ENCODE peak calls at places on chromosomes 11 and 22, in eight cellular contexts. Q is heart left ventricle, B is IMR-90, Y is iris pigment epithelial cell, M is cardiac muscle cell, S is Caki2, D is mesenchymal stem cell, X is NCI-H748 treated with DMSO at 0.1 percent for 48 hours. A is an unnamed sample.

GRCh38 chr22:42683599-42684283 is 34.5 kb upstream of the CYB5R3 start:
- DNase-seq in X (no peak), Q (peak; percentile 86), M (peak; percentile 54), Y (no peak), S (no peak), B (no peak), D (no peak), A (no peak)

GRCh38 chr22:48181168-48181955 is 1418.9 kb downstream of the TBC1D22A start:
- DNase-seq in M (no peak), S (no peak), Q (no peak), D (no peak), B (no peak), Y (no peak), X (no peak), A (no peak)

GRCh38 chr22:50439314-50440250 is 35.3 kb downstream of the SBF1 start:
- DNase-seq in M (no peak), Y (no peak), X (no peak), D (no peak), Q (peak; percentile 61), S (no peak), B (no peak), A (no peak)

GRCh38 chr11:123481647-123482046 is 51.6 kb downstream of the GRAMD1B start:
- DNase-seq in Q (no peak), D (no peak), S (no peak), B (no peak), Y (no peak), X (no peak), M (no peak), A (no peak)

GRCh38 chr11:10908215-10908990 is 50.5 kb upstream of the ZBED5 start:
- DNase-seq in Q (no peak), S (peak; percentile 67), D (peak; percentile 75), M (peak; percentile 95), X (no peak), Y (peak; percentile 89), B (peak; percentile 93), A (peak; percentile 15)

GRCh38 chr11:108535384-108535955 is 37.3 kb upstream of the POGLUT3 start:
- DNase-seq in Q (no peak), D (no peak), B (no peak), S (no peak), M (no peak), Y (no peak), X (no peak), A (no peak)

GRCh38 chr22:39233736-39234120 is 11.1 kb downstream of the PDGFB start:
- DNase-seq in Q (peak; percentile 84), B (no peak), M (no peak), Y (no peak), X (no peak), D (no peak), S (no peak), A (no peak)

GRCh38 chr11:456533-456932 is 6.5 kb downstream of the PTDSS2 start:
- DNase-seq in D (no peak), S (no peak), M (no peak), B (no peak), Q (peak; percentile 40), Y (no peak), X (no peak), A (no peak)

GRCh38 chr11:88406871-88407270 is 69.3 kb upstream of the CTSC start:
- DNase-seq in B (no peak), D (no peak), M (no peak), Y (no peak), S (peak; percentile 34), X (no peak), Q (no peak), A (no peak)

GRCh38 chr11:65124480-65125196 is 2.5 kb downstream of the MRPL49 start:
- DNase-seq in S (no peak), M (no peak), Y (no peak), X (no peak), D (no peak), Q (no peak), B (no peak), A (no peak)

GRCh38 chr11:124080319-124081001 is 34.8 kb upstream of the VWA5A start:
- DNase-seq in B (no peak), Q (no peak), Y (peak; percentile 33), M (no peak), X (no peak), S (no peak), D (no peak), A (no peak)

GRCh38 chr11:84660257-84660656 is 966.9 kb downstream of the DLG2 start:
- DNase-seq in X (no peak), Q (no peak), S (no peak), Y (no peak), M (no peak), B (no peak), D (no peak), A (no peak)

GRCh38 chr11:11250470-11250869 is 102.6 kb downstream of the CSNK2A3 start:
- DNase-seq in S (no peak), M (no peak), X (no peak), Y (peak; percentile 6), D (peak; percentile 37), Q (no peak), B (peak; percentile 11), A (no peak)

GRCh38 chr11:77779935-77780334 is 40.6 kb downstream of the RSF1 start:
- DNase-seq in B (peak; percentile 54), M (peak; percentile 61), X (no peak), Y (peak; percentile 46), S (peak; percentile 30), Q (no peak), D (peak; percentile 41), A (peak; percentile 50)

GRCh38 chr22:28418063-28418462 is 261.6 kb downstream of the TTC28 start:
- DNase-seq in M (no peak), D (no peak), X (no peak), B (no peak), Q (no peak), Y (no peak), S (no peak), A (no peak)

GRCh38 chr22:16955678-16956210 is 52.3 kb downstream of the GAB4 start:
- DNase-seq in Q (no peak), B (no peak), S (no peak), X (no peak), M (no peak), Y (no peak), D (no peak), A (no peak)

GRCh38 chr11:11458523-11458922 is 105.5 kb upstream of the CSNK2A3 start:
- DNase-seq in S (no peak), D (no peak), Y (no peak), X (no peak), B (no peak), M (no peak), Q (no peak), A (no peak)

A was measured in lung microvascular endothelial cell.